ENCODE peak calls at places on chromosomes 5 and 9, in ten cellular contexts. One of them, this sample, is unnamed.
A peak's percentile ranks its signal among the peaks of the same experiment; 100 is the strongest.

GRCh38 chr9:71783120-71783523 is 14.8 kb upstream of the CEMIP2 start:
- DNase-seq in NCI-H2107: no peak
- DNase-seq in NCI-H1092 treated with DMSO at 0.1 percent for 48 hours: no peak
- DNase-seq in activated gamma-delta T cell treated with Interleukin-2 at 50 U/mL for 16 hours: peak; percentile 81
- DNase-seq in mesenchymal stem cell: no peak
- DNase-seq in EL: peak; percentile 35
- DNase-seq in stimulated activated CD8-positive, alpha-beta memory T cell treated with anti-CD3 and anti-CD28 coated beads, Interleukin-7, amount 100 ng/mL, for 1 hour: peak; percentile 66
- DNase-seq in T-helper 2 cell: peak; percentile 43
- DNase-seq in left ventricle myocardium inferior: no peak
- DNase-seq in neural crest cell: no peak
- DNase-seq in this sample: peak; percentile 15

GRCh38 chr9:105441761-105442160 is 6.1 kb upstream of the FSD1L start:
- DNase-seq in NCI-H2107: no peak
- DNase-seq in NCI-H1092 treated with DMSO at 0.1 percent for 48 hours: no peak
- DNase-seq in activated gamma-delta T cell treated with Interleukin-2 at 50 U/mL for 16 hours: no peak
- DNase-seq in mesenchymal stem cell: no peak
- DNase-seq in EL: no peak
- DNase-seq in stimulated activated CD8-positive, alpha-beta memory T cell treated with anti-CD3 and anti-CD28 coated beads, Interleukin-7, amount 100 ng/mL, for 1 hour: no peak
- DNase-seq in T-helper 2 cell: no peak
- DNase-seq in left ventricle myocardium inferior: no peak
- DNase-seq in neural crest cell: no peak
- DNase-seq in this sample: no peak

GRCh38 chr9:132896906-132897305 is 18.2 kb downstream of the SPACA9 start:
- DNase-seq in NCI-H2107: no peak
- DNase-seq in NCI-H1092 treated with DMSO at 0.1 percent for 48 hours: no peak
- DNase-seq in activated gamma-delta T cell treated with Interleukin-2 at 50 U/mL for 16 hours: no peak
- DNase-seq in mesenchymal stem cell: no peak
- DNase-seq in EL: no peak
- DNase-seq in stimulated activated CD8-positive, alpha-beta memory T cell treated with anti-CD3 and anti-CD28 coated beads, Interleukin-7, amount 100 ng/mL, for 1 hour: no peak
- DNase-seq in T-helper 2 cell: no peak
- DNase-seq in left ventricle myocardium inferior: no peak
- DNase-seq in neural crest cell: no peak
- DNase-seq in this sample: no peak

GRCh38 chr5:1672396-1672795 is 127.2 kb downstream of the MRPL36 start:
- DNase-seq in NCI-H2107: no peak
- DNase-seq in NCI-H1092 treated with DMSO at 0.1 percent for 48 hours: no peak
- DNase-seq in activated gamma-delta T cell treated with Interleukin-2 at 50 U/mL for 16 hours: no peak
- DNase-seq in mesenchymal stem cell: no peak
- DNase-seq in EL: no peak
- DNase-seq in stimulated activated CD8-positive, alpha-beta memory T cell treated with anti-CD3 and anti-CD28 coated beads, Interleukin-7, amount 100 ng/mL, for 1 hour: no peak
- DNase-seq in T-helper 2 cell: no peak
- DNase-seq in left ventricle myocardium inferior: no peak
- DNase-seq in neural crest cell: no peak
- DNase-seq in this sample: no peak

GRCh38 chr5:128403350-128403749 is 134.7 kb downstream of the FBN2 start:
- DNase-seq in NCI-H2107: no peak
- DNase-seq in NCI-H1092 treated with DMSO at 0.1 percent for 48 hours: no peak
- DNase-seq in activated gamma-delta T cell treated with Interleukin-2 at 50 U/mL for 16 hours: no peak
- DNase-seq in mesenchymal stem cell: no peak
- DNase-seq in EL: no peak
- DNase-seq in stimulated activated CD8-positive, alpha-beta memory T cell treated with anti-CD3 and anti-CD28 coated beads, Interleukin-7, amount 100 ng/mL, for 1 hour: no peak
- DNase-seq in T-helper 2 cell: no peak
- DNase-seq in left ventricle myocardium inferior: no peak
- DNase-seq in neural crest cell: no peak
- DNase-seq in this sample: no peak

GRCh38 chr5:141806626-141807025 is 71.6 kb downstream of the PCDH1 start:
- DNase-seq in NCI-H2107: no peak
- DNase-seq in NCI-H1092 treated with DMSO at 0.1 percent for 48 hours: no peak
- DNase-seq in activated gamma-delta T cell treated with Interleukin-2 at 50 U/mL for 16 hours: no peak
- DNase-seq in mesenchymal stem cell: no peak
- DNase-seq in EL: no peak
- DNase-seq in stimulated activated CD8-positive, alpha-beta memory T cell treated with anti-CD3 and anti-CD28 coated beads, Interleukin-7, amount 100 ng/mL, for 1 hour: no peak
- DNase-seq in T-helper 2 cell: no peak
- DNase-seq in left ventricle myocardium inferior: no peak
- DNase-seq in neural crest cell: no peak
- DNase-seq in this sample: no peak

GRCh38 chr5:75275736-75276135 is 39.1 kb upstream of the ANKRD31 start:
- DNase-seq in NCI-H2107: no peak
- DNase-seq in NCI-H1092 treated with DMSO at 0.1 percent for 48 hours: no peak
- DNase-seq in activated gamma-delta T cell treated with Interleukin-2 at 50 U/mL for 16 hours: no peak
- DNase-seq in mesenchymal stem cell: no peak
- DNase-seq in EL: no peak
- DNase-seq in stimulated activated CD8-positive, alpha-beta memory T cell treated with anti-CD3 and anti-CD28 coated beads, Interleukin-7, amount 100 ng/mL, for 1 hour: no peak
- DNase-seq in T-helper 2 cell: no peak
- DNase-seq in left ventricle myocardium inferior: no peak
- DNase-seq in neural crest cell: no peak
- DNase-seq in this sample: no peak

GRCh38 chr9:89802809-89803355 is 198.1 kb downstream of the GADD45G start:
- DNase-seq in NCI-H2107: peak; percentile 32
- DNase-seq in NCI-H1092 treated with DMSO at 0.1 percent for 48 hours: peak; percentile 76
- DNase-seq in activated gamma-delta T cell treated with Interleukin-2 at 50 U/mL for 16 hours: no peak
- DNase-seq in mesenchymal stem cell: no peak
- DNase-seq in EL: no peak
- DNase-seq in stimulated activated CD8-positive, alpha-beta memory T cell treated with anti-CD3 and anti-CD28 coated beads, Interleukin-7, amount 100 ng/mL, for 1 hour: no peak
- DNase-seq in T-helper 2 cell: no peak
- DNase-seq in left ventricle myocardium inferior: peak; percentile 84
- DNase-seq in neural crest cell: no peak
- DNase-seq in this sample: no peak

GRCh38 chr9:6552033-6552737 is 93.3 kb downstream of the GLDC start:
- DNase-seq in NCI-H2107: no peak
- DNase-seq in NCI-H1092 treated with DMSO at 0.1 percent for 48 hours: peak; percentile 87
- DNase-seq in activated gamma-delta T cell treated with Interleukin-2 at 50 U/mL for 16 hours: no peak
- DNase-seq in mesenchymal stem cell: peak; percentile 59
- DNase-seq in EL: peak; percentile 66
- DNase-seq in stimulated activated CD8-positive, alpha-beta memory T cell treated with anti-CD3 and anti-CD28 coated beads, Interleukin-7, amount 100 ng/mL, for 1 hour: no peak
- DNase-seq in T-helper 2 cell: no peak
- DNase-seq in left ventricle myocardium inferior: no peak
- DNase-seq in neural crest cell: no peak
- DNase-seq in this sample: peak; percentile 84

GRCh38 chr9:69645488-69645887 is 26.7 kb downstream of the APBA1 start:
- DNase-seq in NCI-H2107: peak; percentile 51
- DNase-seq in NCI-H1092 treated with DMSO at 0.1 percent for 48 hours: no peak
- DNase-seq in activated gamma-delta T cell treated with Interleukin-2 at 50 U/mL for 16 hours: no peak
- DNase-seq in mesenchymal stem cell: no peak
- DNase-seq in EL: no peak
- DNase-seq in stimulated activated CD8-positive, alpha-beta memory T cell treated with anti-CD3 and anti-CD28 coated beads, Interleukin-7, amount 100 ng/mL, for 1 hour: no peak
- DNase-seq in T-helper 2 cell: no peak
- DNase-seq in left ventricle myocardium inferior: no peak
- DNase-seq in neural crest cell: no peak
- DNase-seq in this sample: no peak

GRCh38 chr9:122102156-122102555 is 9.0 kb upstream of the TTLL11 start:
- DNase-seq in NCI-H2107: no peak
- DNase-seq in NCI-H1092 treated with DMSO at 0.1 percent for 48 hours: no peak
- DNase-seq in activated gamma-delta T cell treated with Interleukin-2 at 50 U/mL for 16 hours: no peak
- DNase-seq in mesenchymal stem cell: no peak
- DNase-seq in EL: no peak
- DNase-seq in stimulated activated CD8-positive, alpha-beta memory T cell treated with anti-CD3 and anti-CD28 coated beads, Interleukin-7, amount 100 ng/mL, for 1 hour: no peak
- DNase-seq in T-helper 2 cell: no peak
- DNase-seq in left ventricle myocardium inferior: no peak
- DNase-seq in neural crest cell: no peak
- DNase-seq in this sample: no peak

GRCh38 chr5:33491941-33492340 is 51.2 kb downstream of the TARS1 start:
- DNase-seq in NCI-H2107: no peak
- DNase-seq in NCI-H1092 treated with DMSO at 0.1 percent for 48 hours: no peak
- DNase-seq in activated gamma-delta T cell treated with Interleukin-2 at 50 U/mL for 16 hours: no peak
- DNase-seq in mesenchymal stem cell: no peak
- DNase-seq in EL: no peak
- DNase-seq in stimulated activated CD8-positive, alpha-beta memory T cell treated with anti-CD3 and anti-CD28 coated beads, Interleukin-7, amount 100 ng/mL, for 1 hour: no peak
- DNase-seq in T-helper 2 cell: no peak
- DNase-seq in left ventricle myocardium inferior: no peak
- DNase-seq in neural crest cell: no peak
- DNase-seq in this sample: no peak

This sample was measured in NCI-H2081 treated with DMSO at 0.1 percent for 48 hours.